ENCODE peak calls at places on chromosomes 5 and 9, in nine cellular contexts. M is IMR-90, B is uterus, S is MM.1S, N is endothelial cell of umbilical vein, J is prostate gland, H is foreskin keratinocyte, V is tibial nerve, Z is sigmoid colon. X is an unnamed sample.

GRCh38 chr5:155091063-155091648 is 77.6 kb downstream of the KIF4B start:
- DNase-seq in S (no peak), Z (no peak), N (no peak), B (no peak), H (peak), J (no peak), M (no peak), V (no peak), X (no peak)

GRCh38 chr5:67518227-67518626 is 321.6 kb upstream of the CD180 start:
- DNase-seq in M (no peak), J (no peak), V (no peak), Z (no peak), N (no peak), B (no peak), S (no peak), H (no peak), X (no peak)

GRCh38 chr5:159133041-159133741 is 33.5 kb upstream of the EBF1 start:
- DNase-seq in S (peak), J (peak), B (peak), Z (no peak), H (peak), N (peak), V (no peak), M (peak), X (peak)

GRCh38 chr5:142432961-142433360 is 108.1 kb upstream of the SPRY4 start:
- DNase-seq in H (peak), M (no peak), B (no peak), V (no peak), N (no peak), J (no peak), S (no peak), Z (no peak), X (no peak)

GRCh38 chr5:44729536-44729935 is 79.2 kb upstream of the MRPS30 start:
- DNase-seq in S (no peak), V (no peak), H (no peak), M (no peak), N (no peak), J (no peak), B (no peak), Z (no peak), X (no peak)

GRCh38 chr5:128135286-128135685 is 51.7 kb downstream of the SLC12A2 start:
- DNase-seq in M (peak), V (no peak), N (no peak), J (no peak), Z (no peak), S (no peak), B (no peak), H (no peak), X (no peak)

GRCh38 chr5:95960802-95961616 is 642 bp downstream of the ELL2 start:
- DNase-seq in J (peak), M (peak), V (peak), N (peak), H (peak), S (peak), Z (peak), B (peak), X (peak)

GRCh38 chr9:129344623-129345495 is 166.8 kb upstream of the IER5L start:
- DNase-seq in N (no peak), B (no peak), S (no peak), V (no peak), M (no peak), Z (no peak), J (no peak), H (no peak), X (no peak)

GRCh38 chr5:14870347-14871083 is 1.1 kb downstream of the ANKH start:
- DNase-seq in B (peak), N (peak), V (no peak), H (no peak), Z (no peak), S (peak), J (peak), M (no peak), X (no peak)

GRCh38 chr5:161676109-161676508 is 9.4 kb upstream of the GABRA6 start:
- DNase-seq in S (peak), N (no peak), M (no peak), H (no peak), Z (no peak), J (no peak), V (no peak), B (no peak), X (no peak)

GRCh38 chr5:83654427-83654994 is 66.1 kb downstream of the HAPLN1 start:
- DNase-seq in V (no peak), M (no peak), S (peak), Z (no peak), J (no peak), N (no peak), H (no peak), B (no peak), X (peak)

GRCh38 chr9:137606005-137606601 is 617 bp downstream of the ARRDC1 start:
- DNase-seq in N (no peak), H (peak), Z (no peak), S (no peak), V (no peak), B (no peak), J (no peak), M (no peak), X (no peak)

GRCh38 chr9:137598943-137599342 is 6.5 kb upstream of the ARRDC1 start:
- DNase-seq in J (no peak), H (no peak), N (no peak), S (no peak), V (no peak), B (no peak), Z (no peak), M (no peak), X (no peak)

GRCh38 chr9:137605146-137606004 is at the start of gene ARRDC1:
- DNase-seq in S (peak), V (peak), Z (peak), M (peak), B (peak), N (peak), H (peak), J (peak), X (peak)

GRCh38 chr9:137604345-137605145 is 941 bp upstream of the ARRDC1 start:
- DNase-seq in Z (no peak), H (no peak), V (no peak), N (no peak), B (peak), S (no peak), M (no peak), J (no peak), X (no peak)

DNA sequence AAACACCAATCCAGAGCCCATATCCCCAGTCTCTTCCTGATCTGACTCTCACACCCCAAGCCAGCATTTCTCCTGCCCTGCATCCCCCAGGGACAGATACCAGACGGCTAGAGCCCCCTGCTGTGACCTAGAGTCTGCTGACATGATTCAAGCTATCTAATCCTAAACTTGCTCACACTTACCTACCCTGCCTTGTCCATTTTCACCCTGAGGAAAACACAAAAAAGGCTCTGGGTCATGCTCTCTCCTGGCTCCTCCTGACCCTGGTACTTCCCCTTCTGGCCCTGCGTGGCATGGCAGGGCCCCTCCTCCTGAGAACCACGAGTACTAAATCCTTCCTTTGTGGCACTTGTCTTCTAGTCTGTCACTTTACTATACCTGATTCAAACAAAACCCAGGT is 2.8 kb upstream of the ARRDC1 start:
- DNase-seq in N (no peak), J (no peak), S (no peak), M (no peak), H (no peak), B (no peak), V (no peak), Z (no peak), X (no peak)
- TF ChIP-seq CTCF in N (no peak), J (no peak), S (no peak), M (no peak), H (no peak), B (no peak), V (no peak), Z (no peak), X (no peak)

GRCh38 chr5:56686337-56687198 is 128.8 kb upstream of the MAP3K1 start:
- DNase-seq in J (no peak), B (no peak), V (no peak), M (no peak), N (no peak), S (peak), Z (no peak), H (no peak), X (no peak)
- H3K27ac ChIP-seq in J (no peak), B (no peak), V (peak), M (no peak), N (no peak), S (peak), Z (no peak), H (no peak), X (no peak)

GRCh38 chr9:81174023-81174422 is 515.3 kb downstream of the TLE1 start:
- DNase-seq in Z (no peak), N (no peak), S (no peak), M (no peak), V (no peak), B (no peak), J (no peak), H (no peak), X (no peak)
- TF ChIP-seq CTCF in Z (no peak), N (no peak), S (no peak), M (no peak), V (no peak), B (no peak), J (no peak), H (no peak), X (no peak)

GRCh38 chr9:112545237-112545636 is 58.6 kb downstream of the KIAA1958 start:
- DNase-seq in M (no peak), S (no peak), N (no peak), H (no peak), B (no peak), J (no peak), V (no peak), Z (no peak), X (no peak)
- H3K27ac ChIP-seq in M (no peak), S (no peak), N (no peak), H (no peak), B (no peak), J (no peak), V (no peak), Z (no peak), X (no peak)

GRCh38 chr5:176869501-176870109 is 29.5 kb downstream of the HK3 start:
- DNase-seq in Z (no peak), S (no peak), H (no peak), J (no peak), M (no peak), V (no peak), N (no peak), B (no peak), X (no peak)

GRCh38 chr5:176868126-176868525 is 31.0 kb downstream of the HK3 start:
- DNase-seq in N (no peak), B (no peak), J (no peak), Z (no peak), V (no peak), S (no peak), H (no peak), M (no peak), X (no peak)

GRCh38 chr5:176868731-176869130 is 30.4 kb downstream of the HK3 start:
- DNase-seq in B (no peak), V (no peak), Z (no peak), N (no peak), J (no peak), M (no peak), S (no peak), H (no peak), X (no peak)

GRCh38 chr5:176866913-176867312 is 32.2 kb downstream of the HK3 start:
- DNase-seq in V (no peak), J (no peak), S (no peak), H (no peak), N (no peak), Z (no peak), M (no peak), B (no peak), X (no peak)

DNA sequence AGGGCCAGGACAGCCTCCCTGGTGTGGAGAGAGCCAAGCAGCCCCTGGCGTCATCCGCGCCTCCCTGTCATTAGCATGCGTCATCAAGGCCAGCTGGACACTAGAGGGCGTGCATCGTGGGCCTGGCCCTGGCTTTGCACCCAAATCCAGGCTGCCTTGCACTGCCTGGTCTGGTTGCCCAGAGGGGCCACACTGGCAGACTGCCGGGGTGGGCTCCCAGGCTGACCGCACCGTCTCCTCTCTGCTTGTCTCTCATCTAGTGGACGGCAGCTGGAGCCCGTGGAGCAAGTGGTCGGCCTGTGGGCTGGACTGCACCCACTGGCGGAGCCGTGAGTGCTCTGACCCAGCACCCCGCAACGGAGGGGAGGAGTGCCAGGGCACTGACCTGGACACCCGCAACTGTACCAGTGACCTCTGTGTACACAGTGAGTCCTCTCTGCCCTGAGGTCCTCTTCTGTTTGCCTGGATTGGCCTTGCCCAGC is 29.0 kb downstream of the HK3 start:
- DNase-seq in V (no peak), Z (no peak), J (no peak), S (peak), N (peak), H (peak), M (peak), B (no peak), X (peak)
- TF ChIP-seq CTCF in V (no peak), Z (no peak), J (peak), S (peak), N (peak), H (peak), M (peak), B (no peak), X (peak)

GRCh38 chr5:134543820-134544692 is 18.6 kb downstream of the JADE2 start:
- DNase-seq in N (no peak), M (no peak), H (no peak), J (no peak), S (no peak), Z (no peak), B (no peak), V (no peak), X (no peak)

GRCh38 chr5:134538296-134538695 is 12.8 kb downstream of the JADE2 start:
- DNase-seq in B (no peak), J (no peak), N (no peak), H (no peak), V (no peak), Z (no peak), M (no peak), S (no peak), X (no peak)

GRCh38 chr5:134539732-134540131 is 14.3 kb downstream of the JADE2 start:
- DNase-seq in N (no peak), M (no peak), B (no peak), H (no peak), Z (no peak), V (no peak), S (no peak), J (no peak), X (no peak)

GRCh38 chr5:134541736-134542376 is 16.4 kb downstream of the JADE2 start:
- DNase-seq in S (no peak), Z (no peak), M (peak), V (no peak), H (no peak), J (no peak), N (peak), B (no peak), X (no peak)

GRCh38 chr5:134540747-134541733 is 15.6 kb downstream of the JADE2 start:
- DNase-seq in V (no peak), J (no peak), S (no peak), B (no peak), Z (no peak), H (no peak), M (no peak), N (no peak), X (no peak)
- H3K27ac ChIP-seq in V (no peak), J (no peak), S (no peak), B (no peak), Z (no peak), H (no peak), M (no peak), N (no peak), X (peak)

DNA sequence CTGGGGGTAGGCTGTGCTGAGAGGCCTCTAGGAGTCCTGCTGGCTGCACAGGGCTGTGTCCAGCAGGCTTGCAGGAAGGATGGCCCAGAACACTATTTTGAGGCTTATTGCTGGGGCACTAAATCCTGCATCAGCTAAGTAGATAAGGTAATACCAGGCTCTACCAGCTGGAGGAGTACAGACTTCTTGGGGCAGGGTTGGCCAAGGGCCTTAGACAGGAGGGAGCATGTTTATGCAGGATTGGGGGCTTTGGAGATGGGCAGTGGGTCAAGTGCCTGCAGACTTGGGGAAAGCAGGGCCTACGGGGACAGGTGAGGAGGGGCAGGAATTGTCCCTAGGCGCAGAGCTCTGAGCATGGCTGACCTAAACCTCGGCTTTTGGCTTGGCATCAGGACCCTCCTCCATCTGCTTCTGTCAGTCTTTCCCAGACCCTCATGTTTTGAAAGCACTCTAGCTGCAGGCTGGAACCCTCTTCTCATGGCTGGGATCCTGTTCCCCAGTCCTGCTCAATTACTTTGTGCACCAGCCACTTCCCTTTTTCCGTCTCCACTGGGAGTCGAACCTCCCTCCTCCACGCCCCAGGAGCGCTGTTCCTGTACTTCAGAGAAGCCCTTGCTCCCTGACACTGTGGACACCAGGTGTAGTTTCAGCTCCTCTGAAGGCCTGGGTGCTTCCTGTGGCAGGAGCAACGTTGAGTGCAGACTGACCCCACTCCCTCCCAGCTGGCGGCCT is 61.0 kb upstream of the SPTLC1 start:
- DNase-seq in H (no peak), B (no peak), M (no peak), N (no peak), Z (no peak), V (no peak), J (no peak), S (no peak), X (no peak)
- TF ChIP-seq CTCF in H (peak), B (no peak), M (peak), N (peak), Z (no peak), V (no peak), J (no peak), S (no peak), X (no peak)

DNA sequence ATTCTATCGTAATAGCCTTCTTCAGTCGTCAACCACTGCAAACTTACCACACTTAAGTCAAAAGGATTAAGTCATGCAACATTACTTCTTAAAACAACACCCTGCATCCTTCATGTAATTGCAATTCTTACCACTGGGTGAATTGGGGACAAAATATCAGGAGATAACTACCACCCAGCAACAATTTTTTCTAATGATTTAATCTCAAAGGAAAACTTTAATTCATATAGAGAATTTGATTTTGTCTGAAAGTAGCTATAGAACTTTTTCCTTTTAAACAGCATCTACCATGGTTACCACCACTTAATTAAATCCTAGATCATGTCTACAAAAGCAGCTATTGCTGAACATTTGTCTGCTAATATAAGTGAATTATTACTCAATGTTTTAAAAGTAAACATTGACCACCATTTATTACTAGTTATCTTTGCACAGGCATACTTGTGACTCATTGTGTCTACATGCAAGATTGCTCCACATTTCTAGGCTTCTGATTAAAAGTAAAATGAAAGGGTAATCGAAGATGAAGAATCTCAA is 10.5 kb downstream of the MLLT3 start:
- DNase-seq in N (peak), V (no peak), J (no peak), B (no peak), Z (no peak), S (no peak), M (peak), H (peak), X (peak)
- H3K27ac ChIP-seq in N (peak), V (no peak), J (no peak), B (peak), Z (peak), S (no peak), M (peak), H (no peak), X (no peak)

X was measured in RWPE1.